ENCODE peak calls at places on chromosomes 12 and 14, in six cellular contexts. One of them, this sample, is unnamed.

GRCh38 chr12:5248230-5248629 is 183.7 kb upstream of the NTF3 start:
- DNase-seq in ovary: no peak
- DNase-seq in fibroblast of lung: no peak
- DNase-seq in endodermal cell: no peak
- DNase-seq in cardiac muscle cell: no peak
- DNase-seq in transverse colon: no peak
- DNase-seq in this sample: no peak

GRCh38 chr12:77724367-77724957 is 106.2 kb upstream of the NAV3 start:
- DNase-seq in ovary: no peak
- DNase-seq in fibroblast of lung: peak; percentile 45
- DNase-seq in endodermal cell: no peak
- DNase-seq in cardiac muscle cell: peak; percentile 72
- DNase-seq in transverse colon: no peak
- DNase-seq in this sample: no peak

GRCh38 chr12:127903146-127903545 is 363.8 kb upstream of the TMEM132C start:
- DNase-seq in ovary: no peak
- DNase-seq in fibroblast of lung: peak; percentile 82
- DNase-seq in endodermal cell: no peak
- DNase-seq in cardiac muscle cell: no peak
- DNase-seq in transverse colon: no peak
- DNase-seq in this sample: no peak

GRCh38 chr14:101364503-101365328 is 196.6 kb upstream of the DIO3 start:
- DNase-seq in ovary: peak; percentile 94
- DNase-seq in fibroblast of lung: no peak
- DNase-seq in endodermal cell: no peak
- DNase-seq in cardiac muscle cell: no peak
- DNase-seq in transverse colon: peak; percentile 57
- DNase-seq in this sample: no peak

GRCh38 chr12:21301-22189 is 45.0 kb upstream of the IQSEC3 start:
- DNase-seq in ovary: no peak
- DNase-seq in fibroblast of lung: no peak
- DNase-seq in endodermal cell: peak; percentile 39
- DNase-seq in cardiac muscle cell: no peak
- DNase-seq in transverse colon: no peak
- DNase-seq in this sample: no peak

GRCh38 chr12:5713599-5714001 is 231.5 kb downstream of the ANO2 start:
- DNase-seq in ovary: no peak
- DNase-seq in fibroblast of lung: no peak
- DNase-seq in endodermal cell: no peak
- DNase-seq in cardiac muscle cell: no peak
- DNase-seq in transverse colon: no peak
- DNase-seq in this sample: no peak

GRCh38 chr14:100524233-100524932 is 62.8 kb downstream of the BEGAIN start:
- DNase-seq in ovary: no peak
- DNase-seq in fibroblast of lung: no peak
- DNase-seq in endodermal cell: no peak
- DNase-seq in cardiac muscle cell: no peak
- DNase-seq in transverse colon: no peak
- DNase-seq in this sample: no peak

GRCh38 chr14:93269341-93270068 is 62.4 kb downstream of the UBR7 start:
- DNase-seq in ovary: no peak
- DNase-seq in fibroblast of lung: peak; percentile 76
- DNase-seq in endodermal cell: no peak
- DNase-seq in cardiac muscle cell: peak; percentile 33
- DNase-seq in transverse colon: no peak
- DNase-seq in this sample: peak; percentile 45

GRCh38 chr14:35221462-35221861 is 70.7 kb upstream of the PSMA6 start:
- DNase-seq in ovary: no peak
- DNase-seq in fibroblast of lung: no peak
- DNase-seq in endodermal cell: no peak
- DNase-seq in cardiac muscle cell: no peak
- DNase-seq in transverse colon: no peak
- DNase-seq in this sample: no peak

GRCh38 chr12:120101182-120101581 is 15.4 kb downstream of the RAB35 start:
- DNase-seq in ovary: peak; percentile 62
- DNase-seq in fibroblast of lung: no peak
- DNase-seq in endodermal cell: no peak
- DNase-seq in cardiac muscle cell: no peak
- DNase-seq in transverse colon: peak; percentile 37
- DNase-seq in this sample: no peak

GRCh38 chr12:17148706-17149105 is 542.7 kb upstream of the LMO3 start:
- DNase-seq in ovary: no peak
- DNase-seq in fibroblast of lung: no peak
- DNase-seq in endodermal cell: peak; percentile 49
- DNase-seq in cardiac muscle cell: no peak
- DNase-seq in transverse colon: no peak
- DNase-seq in this sample: no peak

GRCh38 chr14:92348154-92348553 is 25.2 kb downstream of the SLC24A4 start:
- DNase-seq in ovary: no peak
- DNase-seq in fibroblast of lung: no peak
- DNase-seq in endodermal cell: no peak
- DNase-seq in cardiac muscle cell: peak; percentile 3
- DNase-seq in transverse colon: peak; percentile 30
- DNase-seq in this sample: no peak

GRCh38 chr12:128969480-128970055 is 116.3 kb downstream of the GLT1D1 start:
- DNase-seq in ovary: no peak
- DNase-seq in fibroblast of lung: peak; percentile 2
- DNase-seq in endodermal cell: peak; percentile 94
- DNase-seq in cardiac muscle cell: no peak
- DNase-seq in transverse colon: peak; percentile 20
- DNase-seq in this sample: no peak

GRCh38 chr14:53792909-53793308 is 163.7 kb downstream of the BMP4 start:
- DNase-seq in ovary: no peak
- DNase-seq in fibroblast of lung: no peak
- DNase-seq in endodermal cell: peak; percentile 62
- DNase-seq in cardiac muscle cell: no peak
- DNase-seq in transverse colon: no peak
- DNase-seq in this sample: no peak

GRCh38 chr14:104689620-104690265 is 325 bp downstream of the INF2 start:
- DNase-seq in ovary: peak; percentile 57
- DNase-seq in fibroblast of lung: no peak
- DNase-seq in endodermal cell: no peak
- DNase-seq in cardiac muscle cell: no peak
- DNase-seq in transverse colon: peak; percentile 34
- DNase-seq in this sample: no peak

GRCh38 chr12:68001486-68002466 is 12.5 kb downstream of the IFNG-AS1 start:
- DNase-seq in ovary: no peak
- DNase-seq in fibroblast of lung: peak; percentile 2
- DNase-seq in endodermal cell: no peak
- DNase-seq in cardiac muscle cell: peak; percentile 28
- DNase-seq in transverse colon: no peak
- DNase-seq in this sample: no peak

GRCh38 chr14:52399886-52400599 is 85.9 kb downstream of the PTGER2 start:
- DNase-seq in ovary: no peak
- DNase-seq in fibroblast of lung: peak; percentile 41
- DNase-seq in endodermal cell: no peak
- DNase-seq in cardiac muscle cell: peak; percentile 16
- DNase-seq in transverse colon: peak; percentile 34
- DNase-seq in this sample: peak; percentile 64

GRCh38 chr12:88037770-88038169 is 8.6 kb upstream of the C12orf50 start:
- DNase-seq in ovary: no peak
- DNase-seq in fibroblast of lung: no peak
- DNase-seq in endodermal cell: no peak
- DNase-seq in cardiac muscle cell: no peak
- DNase-seq in transverse colon: no peak
- DNase-seq in this sample: no peak

GRCh38 chr12:121404734-121405133 is 4.8 kb downstream of the RNF34 start:
- DNase-seq in ovary: no peak
- DNase-seq in fibroblast of lung: no peak
- DNase-seq in endodermal cell: no peak
- DNase-seq in cardiac muscle cell: peak; percentile 26
- DNase-seq in transverse colon: no peak
- DNase-seq in this sample: no peak

GRCh38 chr14:95361373-95362179 is 41.9 kb upstream of the CLMN start:
- DNase-seq in ovary: no peak
- DNase-seq in fibroblast of lung: no peak
- DNase-seq in endodermal cell: peak; percentile 94
- DNase-seq in cardiac muscle cell: peak; percentile 46
- DNase-seq in transverse colon: peak; percentile 75
- DNase-seq in this sample: no peak

GRCh38 chr12:53224268-53224896 is 7.6 kb downstream of the RARG start:
- DNase-seq in ovary: no peak
- DNase-seq in fibroblast of lung: no peak
- DNase-seq in endodermal cell: peak; percentile 95
- DNase-seq in cardiac muscle cell: no peak
- DNase-seq in transverse colon: no peak
- DNase-seq in this sample: no peak
- TF ChIP-seq CTCF in ovary: no peak
- TF ChIP-seq CTCF in fibroblast of lung: no peak
- TF ChIP-seq CTCF in endodermal cell: peak; percentile 78
- TF ChIP-seq CTCF in cardiac muscle cell: peak; percentile 28
- TF ChIP-seq CTCF in transverse colon: peak; percentile 13
- TF ChIP-seq CTCF in this sample: peak; percentile 32

GRCh38 chr12:6946920-6947374 is 3.1 kb downstream of the C12orf57 start:
- DNase-seq in ovary: no peak
- DNase-seq in fibroblast of lung: no peak
- DNase-seq in endodermal cell: no peak
- DNase-seq in cardiac muscle cell: no peak
- DNase-seq in transverse colon: no peak
- DNase-seq in this sample: no peak
- H3K4me3 ChIP-seq in ovary: no peak overlapping the region
- H3K4me3 ChIP-seq in fibroblast of lung: no peak overlapping the region
- H3K4me3 ChIP-seq in endodermal cell: peak overlapping the region; percentile 89
- H3K4me3 ChIP-seq in cardiac muscle cell: peak overlapping the region; percentile 31
- H3K4me3 ChIP-seq in transverse colon: peak overlapping the region; percentile 26
- H3K4me3 ChIP-seq in this sample: peak overlapping the region; percentile 60

DNA sequence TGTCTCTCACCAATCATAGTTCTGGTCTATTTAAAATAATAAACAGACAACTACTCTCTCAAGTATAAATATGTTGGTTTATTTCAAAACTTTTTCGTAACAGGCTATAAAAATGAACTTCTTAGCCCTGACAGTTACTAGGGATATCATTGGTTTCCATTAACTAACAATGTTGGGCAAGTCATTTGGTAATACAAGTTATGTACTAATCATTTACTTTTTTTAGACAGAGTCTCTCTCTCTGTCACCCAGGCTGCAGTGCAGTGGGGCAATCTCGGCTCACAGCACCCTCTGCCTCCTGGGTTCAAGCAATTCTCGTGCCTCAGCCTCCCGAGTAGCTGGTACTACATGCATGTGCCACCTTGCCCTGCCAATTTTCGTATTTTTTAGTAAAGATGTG is 14.6 kb upstream of the KANSL2 start:
- DNase-seq in ovary: no peak
- DNase-seq in fibroblast of lung: no peak
- DNase-seq in endodermal cell: no peak
- DNase-seq in cardiac muscle cell: no peak
- DNase-seq in transverse colon: no peak
- DNase-seq in this sample: no peak
- H3K36me3 ChIP-seq in ovary: no peaks in the 10 kb centered on the region
- H3K36me3 ChIP-seq in fibroblast of lung: peaks cover 8% of the 10 kb centered on the region
- H3K36me3 ChIP-seq in endodermal cell: peaks cover 79% of the 10 kb centered on the region
- H3K36me3 ChIP-seq in cardiac muscle cell: peaks cover 48% of the 10 kb centered on the region
- H3K36me3 ChIP-seq in transverse colon: peaks cover 2% of the 10 kb centered on the region
- H3K36me3 ChIP-seq in this sample: peaks cover 1% of the 10 kb centered on the region

GRCh38 chr12:1662761-1663439 is 28.0 kb upstream of the ADIPOR2 start:
- DNase-seq in ovary: peak; percentile 57
- DNase-seq in fibroblast of lung: peak; percentile 22
- DNase-seq in endodermal cell: peak; percentile 99
- DNase-seq in cardiac muscle cell: peak; percentile 51
- DNase-seq in transverse colon: peak; percentile 86
- DNase-seq in this sample: peak; percentile 12
- TF ChIP-seq CTCF in ovary: no peak
- TF ChIP-seq CTCF in fibroblast of lung: no peak
- TF ChIP-seq CTCF in endodermal cell: peak; percentile 100
- TF ChIP-seq CTCF in cardiac muscle cell: peak; percentile 58
- TF ChIP-seq CTCF in transverse colon: peak; percentile 45
- TF ChIP-seq CTCF in this sample: peak; percentile 59

DNA sequence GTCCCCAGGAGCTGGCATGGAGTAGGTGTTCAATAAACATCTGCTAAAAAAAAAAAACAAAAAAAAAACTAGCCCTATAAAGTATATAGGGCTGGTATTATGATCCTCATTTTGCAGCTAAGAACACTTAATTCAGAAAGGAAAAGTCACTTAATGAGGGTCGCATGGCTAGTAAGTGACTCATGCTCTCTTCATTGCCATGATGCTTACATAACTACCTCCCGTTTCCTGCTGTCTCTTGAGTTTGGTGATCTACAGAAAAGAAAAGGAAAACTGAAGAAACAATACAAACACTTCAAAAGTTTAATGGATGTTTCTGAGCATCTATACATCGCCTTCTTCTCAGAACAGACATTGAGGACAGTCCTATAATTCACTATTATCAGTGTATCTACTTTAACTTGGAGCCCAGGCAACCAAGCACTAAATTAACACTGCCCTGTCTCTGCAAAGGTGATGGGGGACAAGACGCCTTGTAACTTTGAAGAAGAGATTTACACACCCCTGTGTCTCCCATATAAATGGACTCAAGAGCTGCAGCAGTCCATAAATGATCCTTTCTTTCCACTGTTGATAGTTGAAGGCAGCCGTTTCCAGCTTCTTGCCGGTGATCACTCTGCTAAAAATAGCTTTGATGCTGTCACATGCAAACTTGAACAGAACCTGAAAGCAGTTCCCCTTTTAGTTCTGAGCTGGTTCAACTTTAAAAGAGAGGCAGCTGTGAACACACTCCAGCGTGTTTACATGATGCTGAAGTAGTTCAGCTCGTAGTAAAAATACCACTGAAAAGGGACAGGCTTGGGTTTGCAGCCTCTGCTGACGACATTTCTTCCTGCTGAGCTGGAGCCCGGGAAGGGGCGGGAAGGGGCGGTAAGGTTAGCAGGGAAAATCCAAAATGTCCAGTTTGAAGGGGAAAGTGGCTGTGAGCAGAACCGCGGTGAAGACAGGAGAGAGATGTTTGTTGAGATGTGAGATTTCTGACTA is 113.3 kb downstream of the FOXN3 start:
- DNase-seq in ovary: peak; percentile 76
- DNase-seq in fibroblast of lung: peak; percentile 89
- DNase-seq in endodermal cell: peak; percentile 64
- DNase-seq in cardiac muscle cell: peak; percentile 83
- DNase-seq in transverse colon: peak; percentile 64
- DNase-seq in this sample: peak; percentile 43
- H3K4me3 ChIP-seq in ovary: peak overlapping the region; percentile 10
- H3K4me3 ChIP-seq in fibroblast of lung: peak overlapping the region; percentile 29
- H3K4me3 ChIP-seq in endodermal cell: no peak overlapping the region
- H3K4me3 ChIP-seq in cardiac muscle cell: peak overlapping the region; percentile 1
- H3K4me3 ChIP-seq in transverse colon: no peak overlapping the region
- H3K4me3 ChIP-seq in this sample: no peak overlapping the region

DNA sequence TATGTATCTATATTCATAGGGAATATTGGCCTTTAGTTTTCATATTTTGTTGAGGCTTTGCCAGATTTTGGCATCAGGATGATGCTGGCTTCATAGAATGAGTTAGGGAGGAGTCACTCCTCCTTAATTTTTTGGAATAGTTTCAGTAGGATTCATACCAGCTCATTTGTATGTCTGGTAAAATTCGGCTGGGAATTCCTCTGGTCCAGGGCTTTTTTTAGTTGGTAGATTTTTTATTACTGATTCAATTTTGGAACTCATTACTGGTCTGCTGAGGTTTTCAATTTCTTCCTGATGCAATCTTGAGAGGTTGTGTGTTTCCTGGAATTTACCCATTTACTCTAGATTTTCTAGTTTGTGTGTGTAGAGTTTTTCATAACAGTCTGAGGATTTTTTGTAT is 175.2 kb downstream of the EPS8 start:
- DNase-seq in ovary: no peak
- DNase-seq in fibroblast of lung: peak; percentile 46
- DNase-seq in endodermal cell: no peak
- DNase-seq in cardiac muscle cell: no peak
- DNase-seq in transverse colon: no peak
- DNase-seq in this sample: no peak
- H3K36me3 ChIP-seq in ovary: no peaks in the 10 kb centered on the region
- H3K36me3 ChIP-seq in fibroblast of lung: peaks cover 1% of the 10 kb centered on the region
- H3K36me3 ChIP-seq in endodermal cell: no peaks in the 10 kb centered on the region
- H3K36me3 ChIP-seq in cardiac muscle cell: no peaks in the 10 kb centered on the region
- H3K36me3 ChIP-seq in transverse colon: no peaks in the 10 kb centered on the region
- H3K36me3 ChIP-seq in this sample: no peaks in the 10 kb centered on the region

GRCh38 chr14:97056086-97056485 is 258.9 kb downstream of the VRK1 start:
- DNase-seq in ovary: no peak
- DNase-seq in fibroblast of lung: no peak
- DNase-seq in endodermal cell: no peak
- DNase-seq in cardiac muscle cell: no peak
- DNase-seq in transverse colon: no peak
- DNase-seq in this sample: no peak
- TF ChIP-seq CTCF in ovary: no peak
- TF ChIP-seq CTCF in fibroblast of lung: no peak
- TF ChIP-seq CTCF in endodermal cell: peak; percentile 50
- TF ChIP-seq CTCF in cardiac muscle cell: no peak
- TF ChIP-seq CTCF in transverse colon: no peak
- TF ChIP-seq CTCF in this sample: no peak